ENCODE peak calls at places on chromosomes 4 and X, in seven cellular contexts. One of them, this sample, is unnamed.
A peak's percentile ranks its signal among the peaks of the same experiment; 100 is the strongest.

GRCh38 chr4:33060873-33061542 is 2340.8 kb downstream of the PCDH7 start:
- DNase-seq in cerebellum: no peak
- DNase-seq in tibial nerve: peak; percentile 28
- DNase-seq in stimulated activated CD4-positive, alpha-beta T cell treated with anti-CD3 and anti-CD28 coated beads, Interleukin-15, amount 100 ng/mL, for 24 hours: peak; percentile 12
- DNase-seq in Right ventricle myocardium inferior: no peak
- DNase-seq in activated gamma-delta T cell treated with Interleukin-2 at 50 U/mL for 16 hours: no peak
- DNase-seq in cardiac muscle cell: peak; percentile 79
- DNase-seq in this sample: peak; percentile 64

GRCh38 chr4:127140306-127140705 is 492.5 kb upstream of the INTU start:
- DNase-seq in cerebellum: no peak
- DNase-seq in tibial nerve: no peak
- DNase-seq in stimulated activated CD4-positive, alpha-beta T cell treated with anti-CD3 and anti-CD28 coated beads, Interleukin-15, amount 100 ng/mL, for 24 hours: no peak
- DNase-seq in Right ventricle myocardium inferior: no peak
- DNase-seq in activated gamma-delta T cell treated with Interleukin-2 at 50 U/mL for 16 hours: no peak
- DNase-seq in cardiac muscle cell: no peak
- DNase-seq in this sample: no peak

GRCh38 chrX:25202827-25203226 is 187.1 kb upstream of the ARX start:
- DNase-seq in cerebellum: no peak
- DNase-seq in tibial nerve: no peak
- DNase-seq in stimulated activated CD4-positive, alpha-beta T cell treated with anti-CD3 and anti-CD28 coated beads, Interleukin-15, amount 100 ng/mL, for 24 hours: no peak
- DNase-seq in Right ventricle myocardium inferior: no peak
- DNase-seq in activated gamma-delta T cell treated with Interleukin-2 at 50 U/mL for 16 hours: no peak
- DNase-seq in cardiac muscle cell: no peak
- DNase-seq in this sample: no peak

GRCh38 chr4:110357521-110357920 is 118.4 kb upstream of the ENPEP start:
- DNase-seq in cerebellum: no peak
- DNase-seq in tibial nerve: no peak
- DNase-seq in stimulated activated CD4-positive, alpha-beta T cell treated with anti-CD3 and anti-CD28 coated beads, Interleukin-15, amount 100 ng/mL, for 24 hours: no peak
- DNase-seq in Right ventricle myocardium inferior: no peak
- DNase-seq in activated gamma-delta T cell treated with Interleukin-2 at 50 U/mL for 16 hours: no peak
- DNase-seq in cardiac muscle cell: no peak
- DNase-seq in this sample: no peak

GRCh38 chrX:42149281-42149680 is 225.9 kb upstream of the CASK start:
- DNase-seq in cerebellum: no peak
- DNase-seq in tibial nerve: no peak
- DNase-seq in stimulated activated CD4-positive, alpha-beta T cell treated with anti-CD3 and anti-CD28 coated beads, Interleukin-15, amount 100 ng/mL, for 24 hours: no peak
- DNase-seq in Right ventricle myocardium inferior: no peak
- DNase-seq in activated gamma-delta T cell treated with Interleukin-2 at 50 U/mL for 16 hours: no peak
- DNase-seq in cardiac muscle cell: no peak
- DNase-seq in this sample: no peak

GRCh38 chr4:105620640-105621323 is 68.4 kb downstream of the ARHGEF38 start:
- DNase-seq in cerebellum: no peak
- DNase-seq in tibial nerve: no peak
- DNase-seq in stimulated activated CD4-positive, alpha-beta T cell treated with anti-CD3 and anti-CD28 coated beads, Interleukin-15, amount 100 ng/mL, for 24 hours: no peak
- DNase-seq in Right ventricle myocardium inferior: no peak
- DNase-seq in activated gamma-delta T cell treated with Interleukin-2 at 50 U/mL for 16 hours: no peak
- DNase-seq in cardiac muscle cell: no peak
- DNase-seq in this sample: no peak

GRCh38 chrX:53481816-53482485 is 47.8 kb upstream of the HSD17B10 start:
- DNase-seq in cerebellum: peak; percentile 47
- DNase-seq in tibial nerve: peak; percentile 48
- DNase-seq in stimulated activated CD4-positive, alpha-beta T cell treated with anti-CD3 and anti-CD28 coated beads, Interleukin-15, amount 100 ng/mL, for 24 hours: peak; percentile 50
- DNase-seq in Right ventricle myocardium inferior: no peak
- DNase-seq in activated gamma-delta T cell treated with Interleukin-2 at 50 U/mL for 16 hours: peak; percentile 44
- DNase-seq in cardiac muscle cell: peak; percentile 64
- DNase-seq in this sample: peak; percentile 63

GRCh38 chr4:76969941-76970529 is 20.5 kb downstream of the SEPTIN11 start:
- DNase-seq in cerebellum: no peak
- DNase-seq in tibial nerve: no peak
- DNase-seq in stimulated activated CD4-positive, alpha-beta T cell treated with anti-CD3 and anti-CD28 coated beads, Interleukin-15, amount 100 ng/mL, for 24 hours: no peak
- DNase-seq in Right ventricle myocardium inferior: no peak
- DNase-seq in activated gamma-delta T cell treated with Interleukin-2 at 50 U/mL for 16 hours: no peak
- DNase-seq in cardiac muscle cell: no peak
- DNase-seq in this sample: no peak

GRCh38 chr4:22739933-22740332 is 47.2 kb downstream of the GBA3 start:
- DNase-seq in cerebellum: no peak
- DNase-seq in tibial nerve: no peak
- DNase-seq in stimulated activated CD4-positive, alpha-beta T cell treated with anti-CD3 and anti-CD28 coated beads, Interleukin-15, amount 100 ng/mL, for 24 hours: no peak
- DNase-seq in Right ventricle myocardium inferior: no peak
- DNase-seq in activated gamma-delta T cell treated with Interleukin-2 at 50 U/mL for 16 hours: no peak
- DNase-seq in cardiac muscle cell: no peak
- DNase-seq in this sample: no peak

GRCh38 chrX:153777261-153778090 is 3.4 kb upstream of the SRPK3 start:
- DNase-seq in cerebellum: no peak
- DNase-seq in tibial nerve: no peak
- DNase-seq in stimulated activated CD4-positive, alpha-beta T cell treated with anti-CD3 and anti-CD28 coated beads, Interleukin-15, amount 100 ng/mL, for 24 hours: no peak
- DNase-seq in Right ventricle myocardium inferior: peak; percentile 4
- DNase-seq in activated gamma-delta T cell treated with Interleukin-2 at 50 U/mL for 16 hours: no peak
- DNase-seq in cardiac muscle cell: no peak
- DNase-seq in this sample: no peak

GRCh38 chrX:47185241-47185640 is 8.4 kb upstream of the UBA1 start:
- DNase-seq in cerebellum: no peak
- DNase-seq in tibial nerve: no peak
- DNase-seq in stimulated activated CD4-positive, alpha-beta T cell treated with anti-CD3 and anti-CD28 coated beads, Interleukin-15, amount 100 ng/mL, for 24 hours: no peak
- DNase-seq in Right ventricle myocardium inferior: no peak
- DNase-seq in activated gamma-delta T cell treated with Interleukin-2 at 50 U/mL for 16 hours: no peak
- DNase-seq in cardiac muscle cell: no peak
- DNase-seq in this sample: no peak

GRCh38 chr4:17583944-17584343 is 6.9 kb downstream of the LAP3 start:
- DNase-seq in cerebellum: peak; percentile 30
- DNase-seq in tibial nerve: no peak
- DNase-seq in stimulated activated CD4-positive, alpha-beta T cell treated with anti-CD3 and anti-CD28 coated beads, Interleukin-15, amount 100 ng/mL, for 24 hours: no peak
- DNase-seq in Right ventricle myocardium inferior: no peak
- DNase-seq in activated gamma-delta T cell treated with Interleukin-2 at 50 U/mL for 16 hours: no peak
- DNase-seq in cardiac muscle cell: no peak
- DNase-seq in this sample: no peak

GRCh38 chrX:17535229-17535628 is 160.2 kb downstream of the NHS start:
- DNase-seq in cerebellum: no peak
- DNase-seq in tibial nerve: no peak
- DNase-seq in stimulated activated CD4-positive, alpha-beta T cell treated with anti-CD3 and anti-CD28 coated beads, Interleukin-15, amount 100 ng/mL, for 24 hours: peak; percentile 64
- DNase-seq in Right ventricle myocardium inferior: no peak
- DNase-seq in activated gamma-delta T cell treated with Interleukin-2 at 50 U/mL for 16 hours: no peak
- DNase-seq in cardiac muscle cell: peak; percentile 36
- DNase-seq in this sample: no peak

GRCh38 chr4:105135746-105136145 is 10.9 kb upstream of the TET2 start:
- DNase-seq in cerebellum: no peak
- DNase-seq in tibial nerve: no peak
- DNase-seq in stimulated activated CD4-positive, alpha-beta T cell treated with anti-CD3 and anti-CD28 coated beads, Interleukin-15, amount 100 ng/mL, for 24 hours: no peak
- DNase-seq in Right ventricle myocardium inferior: no peak
- DNase-seq in activated gamma-delta T cell treated with Interleukin-2 at 50 U/mL for 16 hours: no peak
- DNase-seq in cardiac muscle cell: peak; percentile 39
- DNase-seq in this sample: no peak

GRCh38 chr4:5921074-5921473 is 28.2 kb upstream of the CRMP1 start:
- DNase-seq in cerebellum: no peak
- DNase-seq in tibial nerve: no peak
- DNase-seq in stimulated activated CD4-positive, alpha-beta T cell treated with anti-CD3 and anti-CD28 coated beads, Interleukin-15, amount 100 ng/mL, for 24 hours: no peak
- DNase-seq in Right ventricle myocardium inferior: no peak
- DNase-seq in activated gamma-delta T cell treated with Interleukin-2 at 50 U/mL for 16 hours: no peak
- DNase-seq in cardiac muscle cell: no peak
- DNase-seq in this sample: no peak

GRCh38 chr4:81084029-81084428 is 53.5 kb downstream of the BMP3 start:
- DNase-seq in cerebellum: no peak
- DNase-seq in tibial nerve: no peak
- DNase-seq in stimulated activated CD4-positive, alpha-beta T cell treated with anti-CD3 and anti-CD28 coated beads, Interleukin-15, amount 100 ng/mL, for 24 hours: no peak
- DNase-seq in Right ventricle myocardium inferior: no peak
- DNase-seq in activated gamma-delta T cell treated with Interleukin-2 at 50 U/mL for 16 hours: no peak
- DNase-seq in cardiac muscle cell: no peak
- DNase-seq in this sample: no peak

GRCh38 chr4:7381221-7381889 is 53.4 kb downstream of the PSAPL1 start:
- DNase-seq in cerebellum: no peak
- DNase-seq in tibial nerve: no peak
- DNase-seq in stimulated activated CD4-positive, alpha-beta T cell treated with anti-CD3 and anti-CD28 coated beads, Interleukin-15, amount 100 ng/mL, for 24 hours: no peak
- DNase-seq in Right ventricle myocardium inferior: peak; percentile 52
- DNase-seq in activated gamma-delta T cell treated with Interleukin-2 at 50 U/mL for 16 hours: no peak
- DNase-seq in cardiac muscle cell: no peak
- DNase-seq in this sample: peak; percentile 55

GRCh38 chr4:37068580-37068979 is 176.0 kb upstream of the NWD2 start:
- DNase-seq in cerebellum: no peak
- DNase-seq in tibial nerve: no peak
- DNase-seq in stimulated activated CD4-positive, alpha-beta T cell treated with anti-CD3 and anti-CD28 coated beads, Interleukin-15, amount 100 ng/mL, for 24 hours: no peak
- DNase-seq in Right ventricle myocardium inferior: no peak
- DNase-seq in activated gamma-delta T cell treated with Interleukin-2 at 50 U/mL for 16 hours: no peak
- DNase-seq in cardiac muscle cell: no peak
- DNase-seq in this sample: no peak

GRCh38 chr4:150828159-150828558 is 186.9 kb downstream of the LRBA start:
- DNase-seq in cerebellum: no peak
- DNase-seq in tibial nerve: no peak
- DNase-seq in stimulated activated CD4-positive, alpha-beta T cell treated with anti-CD3 and anti-CD28 coated beads, Interleukin-15, amount 100 ng/mL, for 24 hours: peak; percentile 43
- DNase-seq in Right ventricle myocardium inferior: no peak
- DNase-seq in activated gamma-delta T cell treated with Interleukin-2 at 50 U/mL for 16 hours: peak; percentile 42
- DNase-seq in cardiac muscle cell: no peak
- DNase-seq in this sample: no peak

GRCh38 chr4:44056721-44057151 is 391.9 kb downstream of the KCTD8 start:
- DNase-seq in cerebellum: no peak
- DNase-seq in tibial nerve: no peak
- DNase-seq in stimulated activated CD4-positive, alpha-beta T cell treated with anti-CD3 and anti-CD28 coated beads, Interleukin-15, amount 100 ng/mL, for 24 hours: no peak
- DNase-seq in Right ventricle myocardium inferior: no peak
- DNase-seq in activated gamma-delta T cell treated with Interleukin-2 at 50 U/mL for 16 hours: no peak
- DNase-seq in cardiac muscle cell: peak; percentile 3
- DNase-seq in this sample: no peak

This sample was measured in testis.